ENCODE peak calls at places on chromosomes 3 and 15, in six cellular contexts. I is B cell; C is M059J; K is activated CD4-positive, alpha-beta memory T cell treated with anti-CD3 and anti-CD28 coated beads, Interleukin-2, amount 10 ng/mL, durations not matched to agents 7 days and 5 days; G is GM20000; J is naive thymus-derived CD8-positive, alpha-beta T cell. D is an unnamed sample.

GRCh38 chr3:47266709-47267489 is 15.7 kb downstream of the KIF9 start:
- DNase-seq in K (no peak), I (peak; percentile 62), C (peak; percentile 85), J (no peak), G (peak; percentile 58), D (no peak)

GRCh38 chr3:3170998-3171397 is 8.5 kb downstream of the CRBN start:
- DNase-seq in K (no peak), G (no peak), J (no peak), C (peak; percentile 19), I (no peak), D (no peak)

GRCh38 chr3:14857506-14857905 is 38.7 kb downstream of the FGD5 start:
- DNase-seq in J (no peak), C (no peak), K (no peak), G (no peak), I (no peak), D (no peak)

GRCh38 chr15:50675524-50676144 is 11.0 kb downstream of the TRPM7 start:
- DNase-seq in I (no peak), K (no peak), G (no peak), C (peak; percentile 31), J (no peak), D (no peak)

GRCh38 chr3:124059580-124059979 is 67.7 kb upstream of the ROPN1 start:
- DNase-seq in I (no peak), G (no peak), J (no peak), K (no peak), C (peak; percentile 40), D (no peak)

GRCh38 chr3:8730641-8731040 is 3.0 kb upstream of the CAV3 start:
- DNase-seq in G (no peak), I (no peak), J (no peak), C (no peak), K (no peak), D (no peak)

GRCh38 chr3:27326211-27326948 is 42.8 kb downstream of the NEK10 start:
- DNase-seq in I (no peak), K (no peak), J (no peak), G (no peak), C (peak; percentile 88), D (no peak)

GRCh38 chr3:24343084-24343783 is 151.4 kb downstream of the THRB start:
- DNase-seq in C (peak; percentile 81), J (no peak), G (no peak), I (no peak), K (no peak), D (no peak)

GRCh38 chr3:190003730-190004129 is 117.0 kb downstream of the P3H2 start:
- DNase-seq in I (no peak), C (peak; percentile 98), G (no peak), K (no peak), J (no peak), D (no peak)

GRCh38 chr15:27412413-27412812 is 441.4 kb downstream of the GABRG3 start:
- DNase-seq in J (no peak), K (no peak), G (no peak), I (no peak), C (no peak), D (no peak)

GRCh38 chr3:27483117-27484001 is 825 bp downstream of the SLC4A7 start:
- DNase-seq in G (peak; percentile 56), I (peak; percentile 63), J (peak; percentile 14), K (peak; percentile 44), C (peak; percentile 77), D (peak; percentile 36)

GRCh38 chr3:107285197-107285596 is 92.0 kb upstream of the CCDC54 start:
- DNase-seq in I (no peak), K (no peak), C (peak; percentile 72), G (no peak), J (no peak), D (no peak)

GRCh38 chr3:157109267-157110141 is 50.4 kb downstream of the CCNL1 start:
- DNase-seq in I (no peak), K (no peak), G (no peak), J (no peak), C (no peak), D (no peak)

GRCh38 chr3:127710473-127710941 is 37.8 kb downstream of the ABTB1 start:
- DNase-seq in G (no peak), K (no peak), C (peak; percentile 70), J (no peak), I (no peak), D (no peak)

GRCh38 chr3:64895095-64895494 is 207.3 kb upstream of the ADAMTS9 start:
- DNase-seq in C (no peak), I (no peak), K (no peak), J (no peak), G (no peak), D (no peak)

D was measured in NCI-H526 treated with DMSO at 0.1 percent for 48 hours.